ENCODE peak calls at places on chromosomes 4 and X, in ten cellular contexts. U is pancreas, J is transverse colon, H is lung, B is keratinocyte, Q is esophagus squamous epithelium, G is IMR-90, W is fibroblast of lung, O is colonic mucosa, Z is H1. N is an unnamed sample. For H3K4me1 and H3K27me3, the result is how much of the 10 kb centered on the place peaks cover.

GRCh38 chr4:173318648-173319211 is 15.4 kb downstream of the HMGB2 start:
- DNase-seq in G (peak), J (no peak), O (no peak), Q (no peak), H (no peak), B (no peak), U (no peak), Z (no peak), W (peak), N (no peak)

GRCh38 chr4:6280365-6280996 is 10.8 kb downstream of the WFS1 start:
- DNase-seq in Z (no peak), Q (no peak), G (no peak), O (no peak), J (no peak), B (peak), W (no peak), U (no peak), H (no peak), N (no peak)

GRCh38 chrX:107755721-107756120 is 19.9 kb downstream of the TSC22D3 start:
- DNase-seq in G (no peak), Z (no peak), H (no peak), W (no peak), Q (no peak), O (no peak), U (no peak), J (no peak), B (no peak), N (no peak)

GRCh38 chr4:19971829-19972228 is 279.9 kb upstream of the SLIT2 start:
- DNase-seq in J (no peak), G (peak), Z (no peak), U (no peak), B (no peak), Q (no peak), H (no peak), W (no peak), O (no peak), N (no peak)

GRCh38 chr4:52290468-52290867 is 239.4 kb downstream of the SPATA18 start:
- DNase-seq in B (no peak), U (no peak), G (no peak), J (no peak), Q (no peak), H (no peak), W (no peak), O (no peak), Z (no peak), N (no peak)

GRCh38 chrX:10050481-10050880 is 83.3 kb downstream of the CLDN34 start:
- DNase-seq in B (no peak), H (peak), Q (no peak), U (no peak), O (no peak), W (no peak), J (no peak), G (peak), Z (peak), N (no peak)

GRCh38 chrX:108250654-108251579 is 159.3 kb downstream of the ATG4A start:
- DNase-seq in H (no peak), G (no peak), J (no peak), W (no peak), Q (no peak), U (no peak), B (no peak), Z (no peak), O (no peak), N (no peak)

GRCh38 chr4:73704314-73705055 is 35.9 kb upstream of the CXCL8 start:
- DNase-seq in J (peak), H (peak), U (peak), W (peak), Z (no peak), B (peak), Q (peak), G (peak), O (peak), N (peak)

GRCh38 chr4:22515145-22515887 is 550 bp downstream of the ADGRA3 start:
- DNase-seq in W (peak), Z (peak), B (no peak), G (peak), H (peak), O (peak), U (peak), J (peak), Q (no peak), N (peak)

GRCh38 chr4:118076958-118077766 is 42.9 kb downstream of the NDST3 start:
- DNase-seq in O (peak), Q (no peak), J (peak), G (peak), B (no peak), W (peak), H (no peak), Z (peak), U (no peak), N (no peak)

GRCh38 chrX:19739683-19740082 is 147.7 kb downstream of the SH3KBP1 start:
- DNase-seq in U (peak), J (peak), G (peak), B (no peak), W (peak), O (peak), H (peak), Q (no peak), Z (peak), N (peak)

GRCh38 chrX:267771-268261 is 13.4 kb upstream of the PLCXD1 start:
- DNase-seq in Q (no peak), B (no peak), W (no peak), G (no peak), Z (no peak), U (no peak), O (peak), J (peak), H (no peak), N (peak)

GRCh38 chrX:119481218-119481875 is 13.1 kb downstream of the SLC25A5 start:
- DNase-seq in J (no peak), G (no peak), B (no peak), H (peak), O (no peak), U (peak), Z (no peak), W (no peak), Q (no peak), N (no peak)

GRCh38 chr4:10666616-10667015 is 18.0 kb downstream of the CLNK start:
- DNase-seq in W (no peak), G (no peak), J (no peak), Z (no peak), Q (no peak), O (no peak), U (no peak), B (no peak), H (no peak), N (no peak)

GRCh38 chr4:102493794-102494193 is 7.4 kb upstream of the NFKB1 start:
- DNase-seq in B (no peak), G (no peak), U (no peak), Z (no peak), W (no peak), O (peak), J (peak), Q (no peak), H (no peak), N (no peak)

GRCh38 chrX:53445977-53446376 is 11.8 kb upstream of the HSD17B10 start:
- DNase-seq in H (peak), G (peak), Z (peak), Q (no peak), W (peak), O (peak), B (no peak), U (peak), J (peak), N (no peak)

GRCh38 chrX:17687648-17688047 is 49.6 kb upstream of the SCML1 start:
- DNase-seq in W (no peak), B (no peak), J (no peak), Z (no peak), G (no peak), U (no peak), Q (no peak), H (no peak), O (no peak), N (no peak)

GRCh38 chrX:133989491-133989890 is 4.1 kb upstream of the GPC3 start:
- DNase-seq in B (no peak), W (no peak), U (no peak), J (no peak), Q (no peak), Z (no peak), G (no peak), O (no peak), H (no peak), N (no peak)

GRCh38 chrX:9337056-9337455 is 127.8 kb upstream of the TBL1X start:
- DNase-seq in J (no peak), G (peak), Q (no peak), O (no peak), B (no peak), U (no peak), Z (no peak), H (no peak), W (peak), N (no peak)

GRCh38 chr4:103067841-103068547 is 8.6 kb downstream of the SLC9B2 start:
- DNase-seq in O (no peak), Q (no peak), W (no peak), U (no peak), H (no peak), Z (no peak), B (no peak), J (no peak), G (peak), N (no peak)

GRCh38 chr4:129233691-129234090 is 137.7 kb downstream of the C4orf33 start:
- DNase-seq in W (no peak), O (no peak), Q (no peak), B (no peak), G (no peak), Z (no peak), H (no peak), U (no peak), J (no peak), N (no peak)

GRCh38 chrX:130336531-130336930 is 3.2 kb upstream of the SLC25A14 start:
- DNase-seq in O (no peak), B (no peak), U (no peak), Z (no peak), Q (no peak), W (no peak), J (no peak), H (no peak), G (no peak), N (no peak)

GRCh38 chr4:37389967-37390580 is 145.5 kb downstream of the NWD2 start:
- DNase-seq in J (peak), U (no peak), Z (no peak), Q (no peak), W (peak), H (no peak), B (no peak), O (peak), G (peak), N (peak)

GRCh38 chr4:113673450-113673849 is 88.1 kb downstream of the CAMK2D start:
- DNase-seq in B (peak), O (no peak), W (no peak), U (no peak), Z (no peak), J (peak), H (no peak), Q (no peak), G (peak), N (no peak)

GRCh38 chrX:22135171-22135711 is 103.1 kb downstream of the PHEX start:
- DNase-seq in Z (no peak), J (no peak), H (no peak), B (no peak), W (peak), G (peak), Q (no peak), U (no peak), O (no peak), N (peak)

GRCh38 chrX:9853307-9853706 is 67.1 kb downstream of the SHROOM2 start:
- DNase-seq in H (no peak), Q (no peak), G (no peak), U (no peak), B (no peak), J (no peak), W (no peak), Z (no peak), O (no peak), N (no peak)

GRCh38 chrX:81121513-81122363 is 80.0 kb downstream of the HMGN5 start:
- DNase-seq in Z (peak), G (peak), W (peak), B (peak), H (peak), J (peak), Q (peak), O (peak), U (peak), N (peak)

GRCh38 chrX:50903387-50904027 is 7.0 kb upstream of the BMP15 start:
- DNase-seq in H (no peak), G (peak), O (peak), B (no peak), Z (peak), Q (no peak), J (no peak), U (no peak), W (peak), N (peak)

GRCh38 chr4:41213563-41214157 is 682 bp downstream of the APBB2 start:
- DNase-seq in W (no peak), B (no peak), J (peak), H (no peak), O (peak), Z (no peak), Q (no peak), G (no peak), U (peak), N (no peak)

GRCh38 chr4:111198426-111198825 is 575.5 kb upstream of the PITX2 start:
- DNase-seq in G (no peak), Z (no peak), H (no peak), O (no peak), B (no peak), W (no peak), U (no peak), Q (no peak), J (no peak), N (no peak)

GRCh38 chr4:130808492-130808891 is 1712.5 kb downstream of the C4orf33 start:
- DNase-seq in Q (no peak), U (no peak), Z (no peak), B (no peak), O (no peak), H (no peak), W (peak), G (no peak), J (no peak), N (no peak)

GRCh38 chr4:39227906-39228305 is 45.6 kb downstream of the WDR19 start:
- DNase-seq in Q (no peak), J (no peak), G (peak), B (no peak), Z (no peak), O (no peak), U (no peak), H (no peak), W (no peak), N (no peak)

GRCh38 chr4:107897823-107898222 is 33.5 kb upstream of the CYP2U1 start:
- DNase-seq in G (no peak), W (no peak), H (no peak), B (no peak), Z (no peak), O (no peak), J (no peak), U (no peak), Q (no peak), N (no peak)

DNA sequence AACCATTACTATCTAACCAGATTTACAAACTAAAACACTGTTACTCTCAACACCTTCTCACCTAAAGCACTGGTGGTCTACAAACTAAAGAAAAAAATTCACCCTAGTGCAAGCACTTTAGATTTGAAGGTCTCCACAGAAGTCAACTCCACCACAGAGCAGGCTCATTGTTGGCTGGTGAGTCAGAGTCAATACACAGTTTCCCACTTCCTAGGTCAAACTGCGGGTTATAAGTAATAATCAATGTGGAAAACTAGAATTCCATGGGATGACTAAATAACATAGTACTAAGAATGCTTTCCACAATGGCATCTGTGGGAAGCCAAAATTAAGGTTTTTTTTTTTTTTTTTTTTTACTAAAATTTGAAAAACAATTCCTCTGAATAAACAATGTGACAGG is 191.8 kb downstream of the PDGFC start:
- DNase-seq in B (no peak), U (no peak), W (peak), J (no peak), O (no peak), G (peak), Z (no peak), Q (no peak), H (no peak), N (no peak)
- H3K4me1 ChIP-seq in B (half or more), U (under half), W (under half), J (under half), O (under half), G (under half), Z (under half), Q (under half), H (under half), N (under half)

GRCh38 chr4:1365271-1366178 is 18.5 kb downstream of the UVSSA start:
- DNase-seq in Q (no peak), H (peak), J (peak), W (no peak), G (no peak), U (peak), B (no peak), Z (no peak), O (no peak), N (no peak)
- TF ChIP-seq CTCF in Q (no peak), H (no peak), J (no peak), W (no peak), G (no peak), U (no peak), B (no peak), Z (peak), O (no peak), N (no peak)

GRCh38 chrX:32153586-32153985 is 1057.8 kb downstream of the DMD start:
- DNase-seq in H (no peak), Q (no peak), B (no peak), G (no peak), Z (no peak), U (no peak), J (no peak), O (no peak), W (no peak), N (no peak)
- H3K27me3 ChIP-seq in H (under half), Q (under half), B (under half), G (under half), Z (under half), U (under half), J (under half), O (under half), W (under half), N (under half)

GRCh38 chrX:153827016-153827415 is 3.3 kb downstream of the PDZD4 start:
- DNase-seq in U (no peak), B (no peak), G (no peak), O (no peak), H (no peak), W (no peak), Z (no peak), Q (no peak), J (no peak), N (no peak)

GRCh38 chrX:153828308-153828707 is 2.0 kb downstream of the PDZD4 start:
- DNase-seq in B (no peak), W (no peak), Z (no peak), Q (no peak), U (no peak), H (no peak), O (no peak), J (no peak), G (no peak), N (no peak)

GRCh38 chrX:153827903-153828302 is 2.4 kb downstream of the PDZD4 start:
- DNase-seq in Q (no peak), G (no peak), O (no peak), H (no peak), Z (no peak), W (no peak), B (no peak), J (no peak), U (no peak), N (no peak)

GRCh38 chrX:153824348-153824747 is 6.0 kb downstream of the PDZD4 start:
- DNase-seq in H (no peak), O (no peak), J (no peak), B (no peak), W (no peak), Q (no peak), G (no peak), U (no peak), Z (no peak), N (no peak)

DNA sequence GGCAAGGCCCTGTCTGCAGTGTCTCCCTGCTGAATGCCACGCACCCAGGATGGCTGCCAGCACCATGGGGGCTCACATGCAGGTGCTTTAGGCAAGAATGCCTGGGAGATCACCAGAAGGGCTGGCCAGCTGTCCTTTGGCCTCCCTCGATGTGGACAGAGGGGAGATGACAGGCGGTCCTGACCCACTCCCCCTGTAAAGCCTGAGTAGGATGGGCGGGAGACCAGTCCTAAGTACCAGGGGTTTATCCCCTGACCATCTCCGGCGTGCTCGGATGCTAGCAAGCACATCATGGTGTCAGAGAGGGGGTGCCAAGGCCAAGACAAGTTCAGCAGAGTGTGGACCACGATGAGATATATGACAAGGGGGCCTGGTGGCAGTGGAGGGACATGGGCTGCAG is 5.3 kb downstream of the PDZD4 start:
- DNase-seq in H (no peak), B (no peak), W (no peak), G (no peak), O (no peak), Q (no peak), U (no peak), Z (no peak), J (no peak), N (no peak)
- H3K4me1 ChIP-seq in H (under half), B (under half), W (under half), G (under half), O (under half), Q (under half), U (under half), Z (under half), J (under half), N (under half)

GRCh38 chr4:154744341-154744948 is 645 bp downstream of the LRAT start:
- DNase-seq in H (no peak), U (peak), J (no peak), Z (no peak), W (no peak), B (no peak), Q (no peak), G (no peak), O (no peak), N (no peak)

GRCh38 chr4:154741877-154742851 is 1.6 kb upstream of the LRAT start:
- DNase-seq in O (no peak), B (no peak), G (no peak), U (peak), W (peak), J (no peak), H (no peak), Q (no peak), Z (peak), N (no peak)

GRCh38 chr4:154740462-154740861 is 3.3 kb upstream of the LRAT start:
- DNase-seq in B (no peak), J (no peak), Z (peak), O (no peak), Q (no peak), H (no peak), G (no peak), U (no peak), W (no peak), N (no peak)

GRCh38 chr4:154741131-154741530 is 2.7 kb upstream of the LRAT start:
- DNase-seq in U (no peak), B (no peak), O (no peak), Z (no peak), H (no peak), Q (no peak), G (no peak), J (no peak), W (no peak), N (no peak)

GRCh38 chr4:154743683-154744340 is at the start of gene LRAT:
- DNase-seq in O (peak), G (no peak), J (peak), H (peak), Q (no peak), U (peak), Z (peak), B (no peak), W (no peak), N (peak)
- TF ChIP-seq CTCF in O (peak), G (no peak), J (peak), H (no peak), Q (peak), U (peak), Z (peak), B (peak), W (no peak), N (peak)

GRCh38 chr4:823761-824460 is 2.0 kb downstream of the CPLX1 start:
- DNase-seq in J (no peak), U (peak), Q (no peak), H (no peak), Z (no peak), O (no peak), G (no peak), W (no peak), B (no peak), N (no peak)
- H3K27me3 ChIP-seq in J (half or more), U (under half), Q (under half), H (under half), Z (half or more), O (under half), G (half or more), W (under half), B (half or more), N (under half)

DNA sequence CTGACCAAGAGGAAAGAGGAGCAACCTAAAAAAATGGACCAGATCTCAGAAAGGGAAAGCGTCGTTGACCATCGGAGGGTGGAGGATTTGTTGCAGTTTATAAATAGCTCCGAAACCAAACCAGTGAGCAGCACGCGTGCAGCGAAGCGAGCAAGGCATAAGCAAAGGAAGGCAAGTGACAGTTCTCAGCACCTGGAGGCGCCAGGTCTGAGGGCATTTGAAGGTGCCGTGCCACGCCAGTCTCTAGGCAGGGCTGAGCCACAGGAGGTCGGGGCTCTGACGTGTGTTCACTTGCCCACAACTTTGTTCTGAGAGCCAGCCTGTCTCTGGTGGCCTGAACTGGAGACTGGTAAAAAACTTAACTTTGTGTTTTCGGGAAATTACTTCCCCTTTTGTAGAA is 59.7 kb downstream of the TNIP2 start:
- DNase-seq in W (no peak), O (no peak), Z (no peak), Q (peak), U (no peak), H (no peak), B (no peak), G (no peak), J (peak), N (no peak)
- H3K4me1 ChIP-seq in W (under half), O (under half), Z (under half), Q (under half), U (under half), H (under half), B (under half), G (under half), J (under half), N (under half)

GRCh38 chr4:148056879-148057278 is 325.0 kb downstream of the ARHGAP10 start:
- DNase-seq in Q (no peak), B (peak), U (no peak), H (peak), J (peak), G (peak), W (peak), Z (no peak), O (peak), N (no peak)
- TF ChIP-seq CTCF in Q (no peak), B (peak), U (no peak), H (peak), J (no peak), G (no peak), W (no peak), Z (peak), O (peak), N (no peak)

GRCh38 chr4:105895609-105896460 is 564 bp downstream of the NPNT start:
- DNase-seq in Z (peak), O (peak), W (no peak), U (peak), G (no peak), J (peak), Q (no peak), H (peak), B (no peak), N (peak)
- H3K27me3 ChIP-seq in Z (under half), O (under half), W (under half), U (under half), G (under half), J (under half), Q (under half), H (under half), B (under half), N (under half)